ENCODE peak calls at places on chromosomes 3 and 15, in six cellular contexts. F is cardiac muscle cell, G is transverse colon, I is amniotic stem cell, S is epithelial cell of esophagus, Y is AML-193. T is an unnamed sample.

GRCh38 chr3:4935347-4935746 is 43.9 kb upstream of the BHLHE40 start:
- DNase-seq in F (no peak), G (no peak), I (no peak), S (peak), Y (no peak), T (no peak)

GRCh38 chr15:95024388-95024787 is 793.0 kb downstream of the MCTP2 start:
- DNase-seq in F (peak), G (no peak), I (peak), S (peak), Y (peak), T (no peak)

GRCh38 chr3:25441234-25441856 is 13.3 kb downstream of the RARB start:
- DNase-seq in F (no peak), G (peak), I (no peak), S (no peak), Y (no peak), T (no peak)

GRCh38 chr15:31357148-31357547 is 30.5 kb downstream of the KLF13 start:
- DNase-seq in F (no peak), G (no peak), I (no peak), S (no peak), Y (no peak), T (no peak)

GRCh38 chr3:194271459-194272035 is 79.6 kb downstream of the CPN2 start:
- DNase-seq in F (no peak), G (no peak), I (no peak), S (no peak), Y (no peak), T (no peak)

GRCh38 chr3:141921316-141921715 is 44.9 kb downstream of the ATP1B3 start:
- DNase-seq in F (no peak), G (no peak), I (no peak), S (no peak), Y (no peak), T (no peak)

GRCh38 chr15:99956820-99957641 is 223.8 kb upstream of the LYSMD4 start:
- DNase-seq in F (no peak), G (no peak), I (no peak), S (no peak), Y (no peak), T (no peak)

GRCh38 chr15:59371458-59372351 is 966 bp downstream of the MYO1E start:
- DNase-seq in F (peak), G (peak), I (no peak), S (peak), Y (no peak), T (no peak)

GRCh38 chr15:57324590-57324890 is 51.8 kb upstream of the CGNL1 start:
- DNase-seq in F (no peak), G (no peak), I (no peak), S (no peak), Y (no peak), T (no peak)

GRCh38 chr3:153291052-153291689 is 129.1 kb downstream of the RAP2B start:
- DNase-seq in F (peak), G (no peak), I (no peak), S (peak), Y (peak), T (no peak)

GRCh38 chr3:72574144-72574543 is 274.1 kb downstream of the SHQ1 start:
- DNase-seq in F (no peak), G (no peak), I (no peak), S (no peak), Y (no peak), T (no peak)

GRCh38 chr3:55332191-55332590 is 154.9 kb downstream of the WNT5A start:
- DNase-seq in F (no peak), G (no peak), I (no peak), S (no peak), Y (no peak), T (no peak)

GRCh38 chr3:46666471-46666845 is 27.0 kb downstream of the ALS2CL start:
- DNase-seq in F (no peak), G (peak), I (no peak), S (no peak), Y (no peak), T (no peak)

GRCh38 chr3:105798381-105798934 is 70.4 kb downstream of the CBLB start:
- DNase-seq in F (no peak), G (no peak), I (no peak), S (no peak), Y (peak), T (no peak)

GRCh38 chr15:48017747-48018146 is 103.0 kb upstream of the SLC24A5 start:
- DNase-seq in F (no peak), G (no peak), I (no peak), S (peak), Y (no peak), T (no peak)

GRCh38 chr15:85504739-85505676 is 124.6 kb downstream of the AKAP13 start:
- DNase-seq in F (peak), G (peak), I (peak), S (peak), Y (peak), T (peak)

GRCh38 chr15:56537881-56538280 is 72.9 kb upstream of the MNS1 start:
- DNase-seq in F (no peak), G (peak), I (no peak), S (no peak), Y (no peak), T (no peak)

GRCh38 chr3:187012609-187013051 is 82.3 kb downstream of the ST6GAL1 start:
- DNase-seq in F (no peak), G (peak), I (no peak), S (no peak), Y (no peak), T (no peak)

GRCh38 chr3:143298886-143299535 is 179.4 kb downstream of the CHST2 start:
- DNase-seq in F (no peak), G (no peak), I (no peak), S (no peak), Y (peak), T (no peak)

GRCh38 chr3:37200141-37200540 is 25.8 kb upstream of the LRRFIP2 start:
- DNase-seq in F (no peak), G (no peak), I (no peak), S (no peak), Y (no peak), T (no peak)

GRCh38 chr3:101988591-101988990 is 139.3 kb downstream of the NFKBIZ start:
- DNase-seq in F (no peak), G (no peak), I (no peak), S (peak), Y (peak), T (peak)

GRCh38 chr3:128180446-128180845 is 27.2 kb downstream of the EEFSEC start:
- DNase-seq in F (no peak), G (no peak), I (no peak), S (no peak), Y (no peak), T (no peak)

GRCh38 chr15:29765898-29766537 is 56.2 kb downstream of the TJP1 start:
- DNase-seq in F (no peak), G (no peak), I (no peak), S (no peak), Y (no peak), T (no peak)

GRCh38 chr3:175737646-175738572 is 878.8 kb downstream of the NAALADL2 start:
- DNase-seq in F (no peak), G (no peak), I (no peak), S (peak), Y (no peak), T (peak)

GRCh38 chr15:45134682-45135604 is 5.1 kb downstream of the DUOX1 start:
- DNase-seq in F (peak), G (peak), I (no peak), S (no peak), Y (no peak), T (no peak)

GRCh38 chr15:69529141-69529540 is 76.5 kb downstream of the RPLP1 start:
- DNase-seq in F (no peak), G (no peak), I (no peak), S (no peak), Y (no peak), T (no peak)

GRCh38 chr3:16721494-16721893 is 116.3 kb upstream of the DAZL start:
- DNase-seq in F (no peak), G (no peak), I (no peak), S (no peak), Y (no peak), T (no peak)

GRCh38 chr15:33654859-33655258 is 313.4 kb upstream of the CHRM5 start:
- DNase-seq in F (no peak), G (no peak), I (no peak), S (peak), Y (no peak), T (no peak)

GRCh38 chr3:50226888-50227389 is 9.1 kb upstream of the GNAI2 start:
- DNase-seq in F (peak), G (peak), I (no peak), S (peak), Y (no peak), T (no peak)

GRCh38 chr3:178304758-178305157 is 231.5 kb upstream of the KCNMB2 start:
- DNase-seq in F (no peak), G (no peak), I (no peak), S (peak), Y (no peak), T (peak)

GRCh38 chr15:90530250-90531051 is 728 bp downstream of the CRTC3 start:
- DNase-seq in F (peak), G (peak), I (no peak), S (peak), Y (no peak), T (no peak)

GRCh38 chr3:31531465-31531991 is 1.2 kb upstream of the STT3B start:
- DNase-seq in F (peak), G (no peak), I (no peak), S (peak), Y (no peak), T (no peak)

GRCh38 chr15:35738370-35738769 is 192.4 kb upstream of the DPH6 start:
- DNase-seq in F (no peak), G (no peak), I (no peak), S (peak), Y (no peak), T (peak)

GRCh38 chr3:46845397-46845859 is 17.8 kb downstream of the MYL3 start:
- DNase-seq in F (no peak), G (peak), I (peak), S (no peak), Y (peak), T (no peak)

GRCh38 chr15:57948554-57949289 is 116.8 kb downstream of the ALDH1A2 start:
- DNase-seq in F (no peak), G (no peak), I (no peak), S (no peak), Y (no peak), T (no peak)

GRCh38 chr3:81443948-81444347 is 317.5 kb downstream of the GBE1 start:
- DNase-seq in F (no peak), G (no peak), I (no peak), S (peak), Y (no peak), T (peak)

GRCh38 chr15:99481831-99482230 is 84.0 kb upstream of the MEF2A start:
- DNase-seq in F (no peak), G (no peak), I (no peak), S (no peak), Y (no peak), T (no peak)